ENCODE peak calls at places on chromosomes 5 and 9, in four cellular contexts. N is K562, H is H1, B is HepG2. V is an unnamed sample.

GRCh38 chr5:157520911-157521703 is 54.5 kb downstream of the ADAM19 start:
- DNase-seq in N (no peak), H (no peak), B (peak; percentile 23), V (no peak)

GRCh38 chr9:35341585-35341984 is 148.3 kb upstream of the RUSC2 start:
- DNase-seq in N (no peak), H (no peak), B (no peak), V (peak; percentile 94)

GRCh38 chr9:106897223-106897622 is 34.3 kb downstream of the ZNF462 start:
- DNase-seq in N (no peak), H (no peak), B (no peak), V (no peak)

GRCh38 chr5:139246394-139246793 is 47.1 kb upstream of the MATR3 start:
- DNase-seq in N (peak; percentile 51), H (no peak), B (no peak), V (peak; percentile 49)

GRCh38 chr5:77232959-77233358 is 22.5 kb downstream of the PDE8B start:
- DNase-seq in N (no peak), H (no peak), B (no peak), V (no peak)

GRCh38 chr5:148467958-148468357 is 84.2 kb downstream of the FBXO38 start:
- DNase-seq in N (no peak), H (no peak), B (no peak), V (no peak)

GRCh38 chr5:9042241-9042640 is 503.6 kb downstream of the SEMA5A start:
- DNase-seq in N (no peak), H (no peak), B (no peak), V (no peak)

GRCh38 chr5:463952-464351 is 21.0 kb downstream of the EXOC3 start:
- DNase-seq in N (no peak), H (no peak), B (no peak), V (no peak)

GRCh38 chr5:6633469-6634326 is 458 bp downstream of the SRD5A1 start:
- DNase-seq in N (no peak), H (no peak), B (no peak), V (no peak)

GRCh38 chr5:160061770-160062169 is 52.8 kb downstream of the TTC1 start:
- DNase-seq in N (no peak), H (no peak), B (no peak), V (no peak)

GRCh38 chr5:138754699-138755057 is 1.5 kb downstream of the CTNNA1 start:
- DNase-seq in N (no peak), H (no peak), B (no peak), V (no peak)

GRCh38 chr9:77600810-77601209 is 47.3 kb downstream of the GNA14 start:
- DNase-seq in N (no peak), H (no peak), B (no peak), V (no peak)

GRCh38 chr9:115591584-115591984 is 473.6 kb upstream of the TNC start:
- DNase-seq in N (peak; percentile 19), H (peak; percentile 63), B (peak; percentile 74), V (peak; percentile 90)

GRCh38 chr9:128043467-128043868 is 23.7 kb downstream of the NAIF1 start:
- DNase-seq in N (peak; percentile 48), H (no peak), B (peak; percentile 63), V (no peak)

GRCh38 chr5:72842816-72843215 is 26.4 kb downstream of the TNPO1 start:
- DNase-seq in N (peak; percentile 69), H (no peak), B (no peak), V (peak; percentile 92)

GRCh38 chr5:82586597-82586996 is 308.4 kb upstream of the RPS23 start:
- DNase-seq in N (no peak), H (no peak), B (no peak), V (no peak)

GRCh38 chr5:157245477-157245876 is 20.4 kb upstream of the CYFIP2 start:
- DNase-seq in N (no peak), H (no peak), B (no peak), V (no peak)

GRCh38 chr9:127567119-127567897 is 44.8 kb upstream of the STXBP1 start:
- DNase-seq in N (peak; percentile 67), H (no peak), B (no peak), V (no peak)

GRCh38 chr5:114716955-114717354 is 355.1 kb downstream of the KCNN2 start:
- DNase-seq in N (no peak), H (no peak), B (no peak), V (no peak)

GRCh38 chr5:141260458-141261237 is 15.5 kb downstream of the PCDHB15 start:
- DNase-seq in N (no peak), H (no peak), B (no peak), V (peak; percentile 8)

GRCh38 chr5:56152437-56152836 is 80.7 kb downstream of the ANKRD55 start:
- DNase-seq in N (no peak), H (no peak), B (peak; percentile 33), V (peak; percentile 48)
- H2AFZ ChIP-seq in N (peak overlapping the region; percentile 6), H (no peak overlapping the region), B (no peak overlapping the region), V (peak overlapping the region; percentile 55)

DNA sequence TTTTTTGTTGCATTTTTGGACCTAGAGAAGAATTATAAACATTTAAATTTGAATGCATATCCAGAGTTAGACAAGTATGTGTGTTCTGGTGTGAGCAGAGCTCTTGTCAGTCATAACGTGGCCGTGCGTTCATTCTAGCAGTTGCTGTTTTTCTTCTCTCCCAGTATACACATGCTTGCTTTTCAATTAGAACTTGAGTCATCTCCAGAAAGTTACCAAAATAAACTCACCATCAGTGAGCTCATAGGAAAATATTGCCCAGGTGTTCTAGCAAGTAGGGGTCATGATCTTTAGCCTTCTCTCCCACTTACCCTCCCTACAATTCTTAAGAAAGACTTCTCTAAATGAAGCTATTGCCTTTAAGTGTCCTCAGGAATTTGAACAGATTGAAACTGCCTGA is 247.5 kb upstream of the TUT7 start:
- DNase-seq in N (no peak), H (no peak), B (no peak), V (no peak)
- TF ChIP-seq JUN in N (no peak), H (no peak), B (no peak), V (no peak)

GRCh38 chr9:121736147-121736721 is 84.8 kb downstream of the DAB2IP start:
- DNase-seq in N (peak; percentile 23), H (no peak), B (no peak), V (no peak)
- H2AFZ ChIP-seq in N (peak overlapping the region; percentile 14), H (no peak overlapping the region), B (peak overlapping the region; percentile 39), V (no peak overlapping the region)

GRCh38 chr9:116941266-116941665 is 254.2 kb downstream of the TRIM32 start:
- DNase-seq in N (no peak), H (no peak), B (no peak), V (no peak)

GRCh38 chr9:116944714-116945534 is 257.8 kb downstream of the TRIM32 start:
- DNase-seq in N (no peak), H (no peak), B (no peak), V (no peak)

GRCh38 chr9:116942593-116943061 is 255.5 kb downstream of the TRIM32 start:
- DNase-seq in N (no peak), H (no peak), B (no peak), V (no peak)

GRCh38 chr9:116943970-116944369 is 256.9 kb downstream of the TRIM32 start:
- DNase-seq in N (no peak), H (no peak), B (no peak), V (no peak)

GRCh38 chr9:116945817-116946216 is 258.7 kb downstream of the TRIM32 start:
- DNase-seq in N (no peak), H (no peak), B (no peak), V (no peak)
- TF ChIP-seq JUN in N (no peak), H (no peak), B (no peak), V (no peak)

DNA sequence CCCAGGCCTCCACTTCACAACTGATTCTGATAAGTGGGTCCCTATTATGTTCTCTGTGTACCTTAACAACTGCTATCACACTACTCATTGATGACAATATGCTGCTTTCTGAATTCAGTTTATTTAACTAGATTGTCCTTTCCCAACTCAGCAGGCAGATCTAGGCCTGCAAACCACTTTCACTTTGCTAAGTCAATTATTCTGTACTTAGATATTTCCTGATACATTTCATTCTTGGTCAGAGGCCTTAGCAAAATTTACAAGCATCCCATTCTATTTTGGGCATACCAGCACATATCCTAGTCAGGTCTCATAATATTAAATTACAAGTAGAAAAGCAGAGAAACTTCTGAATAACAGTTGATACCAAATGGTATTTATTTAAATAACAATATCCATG is 235.7 kb upstream of the HAPLN1 start:
- DNase-seq in N (no peak), H (no peak), B (no peak), V (no peak)
- H2AFZ ChIP-seq in N (no peak overlapping the region), H (no peak overlapping the region), B (no peak overlapping the region), V (no peak overlapping the region)